ENCODE peak calls at places on chromosomes 12 and 14, in five cellular contexts. D is GM23338, F is lower lobe of right lung, R is neural progenitor cell, Y is left ventricle myocardium inferior. O is an unnamed sample.

GRCh38 chr12:123076604-123077297 is 74.1 kb downstream of the PITPNM2 start:
- DNase-seq in R (no peak), Y (no peak), D (no peak), F (no peak), O (no peak)

GRCh38 chr12:77615331-77615730 is 215.4 kb upstream of the NAV3 start:
- DNase-seq in Y (no peak), R (peak; percentile 15), D (peak; percentile 78), F (no peak), O (no peak)

GRCh38 chr14:105526781-105527380 is 498 bp downstream of the TMEM121 start:
- DNase-seq in R (peak; percentile 22), F (no peak), D (peak; percentile 37), Y (no peak), O (no peak)

GRCh38 chr14:22886500-22887259 is 3.7 kb downstream of the REM2 start:
- DNase-seq in R (peak; percentile 89), F (peak; percentile 87), Y (peak; percentile 71), D (peak; percentile 88), O (peak; percentile 70)

GRCh38 chr14:101754893-101755292 is 6.6 kb upstream of the PPP2R5C start:
- DNase-seq in D (no peak), F (no peak), Y (no peak), R (no peak), O (no peak)

GRCh38 chr12:13956060-13956590 is 25.3 kb downstream of the GRIN2B start:
- DNase-seq in D (no peak), Y (no peak), F (no peak), R (no peak), O (no peak)

GRCh38 chr12:75944097-75944904 is 87.3 kb downstream of the PHLDA1 start:
- DNase-seq in F (no peak), Y (no peak), D (peak; percentile 71), R (no peak), O (no peak)

GRCh38 chr14:94342334-94342934 is 19.3 kb upstream of the SERPINA6 start:
- DNase-seq in F (peak; percentile 80), Y (peak; percentile 84), R (no peak), D (no peak), O (peak; percentile 69)

GRCh38 chr14:105357626-105358025 is 40.7 kb upstream of the TEX22 start:
- DNase-seq in D (no peak), Y (no peak), R (no peak), F (no peak), O (no peak)

GRCh38 chr14:104316723-104317499 is 178.5 kb downstream of the KIF26A start:
- DNase-seq in F (peak; percentile 28), D (no peak), Y (no peak), R (no peak), O (no peak)

GRCh38 chr12:25835385-25835784 is 123.1 kb upstream of the RASSF8 start:
- DNase-seq in F (no peak), D (no peak), R (no peak), Y (no peak), O (no peak)

GRCh38 chr12:121135320-121135719 is 2.6 kb downstream of the P2RX7 start:
- DNase-seq in R (no peak), Y (no peak), D (no peak), F (no peak), O (no peak)

GRCh38 chr12:51890511-51891171 is 2.7 kb downstream of the ANKRD33 start:
- DNase-seq in Y (no peak), D (no peak), F (no peak), R (no peak), O (no peak)

GRCh38 chr12:42744539-42745156 is 155.1 kb upstream of the PRICKLE1 start:
- DNase-seq in Y (no peak), F (no peak), D (no peak), R (no peak), O (no peak)

GRCh38 chr14:65128096-65128495 is 25.8 kb upstream of the MAX start:
- DNase-seq in F (no peak), D (no peak), Y (no peak), R (no peak), O (no peak)

GRCh38 chr12:63826002-63826585 is 18.4 kb upstream of the SRGAP1 start:
- DNase-seq in D (peak; percentile 78), Y (no peak), R (peak; percentile 47), F (no peak), O (no peak)

GRCh38 chr12:104682790-104683279 is 226.1 kb downstream of the CHST11 start:
- DNase-seq in D (no peak), Y (no peak), F (no peak), R (no peak), O (no peak)

GRCh38 chr14:105195533-105196227 is 14.6 kb upstream of the NUDT14 start:
- DNase-seq in F (no peak), D (no peak), R (peak; percentile 56), Y (no peak), O (no peak)

GRCh38 chr12:59839514-59839913 is 243.7 kb downstream of the SLC16A7 start:
- DNase-seq in Y (no peak), F (no peak), D (no peak), R (no peak), O (no peak)

DNA sequence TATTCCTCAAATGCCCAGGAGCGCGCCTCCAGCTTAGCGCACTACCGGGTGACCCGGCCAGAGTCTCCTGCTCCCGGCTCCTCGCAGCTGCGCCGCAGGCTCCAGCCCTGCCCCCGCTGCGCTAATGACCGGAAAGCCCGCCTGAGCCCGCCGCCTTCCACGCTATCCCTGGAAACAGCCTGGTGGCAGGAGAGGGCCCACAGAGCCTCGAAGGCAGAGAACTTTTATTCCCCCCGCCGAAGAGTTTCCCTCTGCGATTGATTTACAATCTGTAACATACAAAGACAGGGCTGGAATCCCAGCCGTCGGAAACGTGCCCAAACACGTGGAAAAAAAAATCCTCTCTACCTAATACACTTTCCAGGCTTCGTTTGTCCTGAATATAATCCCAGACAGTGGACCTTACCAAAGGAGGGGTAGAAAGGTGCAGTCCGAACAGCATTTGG is 1.5 kb downstream of the COL2A1 start:
- DNase-seq in R (peak; percentile 81), Y (no peak), D (peak; percentile 66), F (no peak), O (peak; percentile 48)
- H3K27me3 ChIP-seq in R (peaks cover 91% of the 10 kb centered on the region), Y (peaks cover 63% of the 10 kb centered on the region), D (peaks cover 100% of the 10 kb centered on the region), F (peaks cover 86% of the 10 kb centered on the region), O (peaks cover 32% of the 10 kb centered on the region)

GRCh38 chr14:80202888-80203562 is 8.3 kb downstream of the DIO2 start:
- DNase-seq in F (no peak), R (peak; percentile 40), Y (no peak), D (peak; percentile 81), O (no peak)
- TF ChIP-seq CTCF in F (peak; percentile 10), R (peak; percentile 67), Y (no peak), D (peak; percentile 76), O (peak; percentile 20)

GRCh38 chr14:50924236-50924635 is 20.0 kb downstream of the PYGL start:
- DNase-seq in D (no peak), R (no peak), Y (no peak), F (no peak), O (no peak)

GRCh38 chr14:50929506-50929905 is 14.8 kb downstream of the PYGL start:
- DNase-seq in F (no peak), R (no peak), Y (no peak), D (no peak), O (no peak)

GRCh38 chr14:50928002-50928635 is 16.2 kb downstream of the PYGL start:
- DNase-seq in F (no peak), D (no peak), R (no peak), Y (no peak), O (no peak)

GRCh38 chr14:50924848-50925247 is 19.4 kb downstream of the PYGL start:
- DNase-seq in D (no peak), Y (no peak), R (no peak), F (no peak), O (no peak)

DNA sequence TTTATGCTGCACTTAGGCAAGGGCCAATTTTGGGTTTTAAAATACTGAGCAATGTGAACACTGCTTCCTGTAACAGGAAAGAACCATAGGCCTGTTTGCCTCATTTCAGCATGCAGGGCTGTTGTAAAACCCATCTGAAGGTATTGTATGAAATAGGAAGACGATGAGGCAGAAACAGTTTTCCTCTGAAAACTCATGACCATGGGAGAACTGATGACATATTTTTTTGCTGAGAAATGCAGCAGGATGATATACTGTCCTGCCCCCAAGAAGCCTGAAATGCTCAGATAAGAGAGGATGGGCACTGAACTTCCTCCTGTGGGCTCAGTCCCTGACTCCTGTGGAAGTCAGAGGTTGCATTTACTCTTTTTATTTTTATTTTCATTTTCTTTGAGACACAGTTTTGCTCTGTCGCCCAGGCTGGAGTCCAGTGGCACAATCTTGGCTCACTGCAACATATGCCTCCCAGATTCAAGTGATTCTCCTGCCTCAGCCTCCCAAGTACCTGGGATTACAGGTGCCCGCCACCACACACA is 17.4 kb downstream of the PYGL start:
- DNase-seq in F (no peak), D (no peak), Y (no peak), R (no peak), O (no peak)
- H3K4me3 ChIP-seq in F (no peak overlapping the region), D (no peak overlapping the region), Y (no peak overlapping the region), R (no peak overlapping the region), O (no peak overlapping the region)

GRCh38 chr12:6824962-6825381 is 3.2 kb upstream of the P3H3 start:
- DNase-seq in R (no peak), F (no peak), D (no peak), Y (no peak), O (no peak)
- H3K27me3 ChIP-seq in R (no peaks in the 10 kb centered on the region), F (peaks cover 37% of the 10 kb centered on the region), D (peaks cover 52% of the 10 kb centered on the region), Y (peaks cover 26% of the 10 kb centered on the region), O (peaks cover 6% of the 10 kb centered on the region)

DNA sequence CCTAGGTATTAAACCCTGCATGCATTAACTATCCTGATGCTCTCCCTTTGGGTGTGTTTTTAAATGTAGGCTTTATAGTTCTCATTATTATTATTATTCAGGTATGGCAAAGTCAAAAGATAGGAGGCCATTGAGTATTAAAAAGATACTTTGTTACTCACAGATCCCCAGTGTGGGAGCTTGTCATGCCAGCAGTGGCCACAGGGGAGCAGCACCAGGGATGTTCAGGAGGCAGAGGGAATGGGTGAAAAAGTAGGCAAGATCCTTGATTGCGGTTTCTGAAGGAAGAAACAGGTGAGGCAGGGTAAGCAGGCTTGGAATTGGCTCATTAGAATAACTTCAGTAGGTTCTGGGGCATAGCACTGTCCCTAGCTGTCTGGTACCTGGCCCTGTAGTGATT is 382.2 kb downstream of the MED13L start:
- DNase-seq in R (no peak), D (peak; percentile 63), F (no peak), Y (no peak), O (no peak)
- TF ChIP-seq CTCF in R (peak; percentile 52), D (peak; percentile 74), F (no peak), Y (no peak), O (no peak)

DNA sequence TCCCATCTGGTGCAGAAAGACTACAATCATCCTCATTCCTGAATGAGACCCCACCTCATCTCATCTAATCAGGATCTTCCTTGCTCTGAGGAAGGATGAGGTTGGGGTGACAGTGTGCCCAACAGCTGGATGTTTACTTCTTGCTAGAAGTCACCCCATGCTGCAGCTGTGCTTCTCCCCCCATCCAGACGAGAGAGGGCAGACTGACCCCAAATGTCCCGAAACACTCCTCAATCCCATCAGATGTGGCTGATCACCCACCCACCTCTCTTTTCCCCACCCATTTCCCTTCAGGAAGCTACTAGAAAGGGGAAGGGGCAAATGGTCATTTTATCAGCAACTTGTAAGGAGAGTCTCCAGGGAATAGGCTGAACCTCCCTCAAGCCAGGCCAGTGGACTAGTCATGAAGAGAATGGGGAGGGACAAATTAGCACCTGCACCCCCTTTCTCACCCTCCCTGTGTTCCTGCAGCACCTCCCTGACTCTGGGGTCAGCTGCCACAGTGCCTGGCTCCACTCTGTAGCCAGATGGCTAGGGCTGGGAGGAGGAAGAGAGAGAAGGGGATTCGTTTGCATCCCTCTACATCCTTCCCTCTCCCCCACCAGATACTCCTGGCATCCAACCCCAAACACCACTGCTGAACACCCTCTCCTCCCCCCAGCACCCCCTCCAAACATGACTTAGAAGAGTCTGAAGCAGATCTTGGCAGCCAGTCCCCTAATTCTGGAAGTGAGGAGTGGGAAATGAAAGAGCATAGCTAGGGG is 2.8 kb upstream of the BAZ2A start:
- DNase-seq in R (peak; percentile 17), Y (no peak), D (no peak), F (no peak), O (no peak)
- H3K4me3 ChIP-seq in R (peak overlapping the region; percentile 31), Y (peak overlapping the region; percentile 87), D (peak overlapping the region; percentile 70), F (peak overlapping the region; percentile 39), O (peak overlapping the region; percentile 72)

O was measured in heart right ventricle.